ENCODE peak calls at places on chromosomes 5 and 9, in four cellular contexts. One of them, this sample, is unnamed.

GRCh38 chr5:144369001-144369400 is 198.3 kb downstream of the KCTD16 start:
- DNase-seq in SK-N-SH: no peak
- DNase-seq in K562: no peak
- DNase-seq in HepG2: no peak
- DNase-seq in this sample: no peak

GRCh38 chr9:38720083-38720755 is at the start of gene FAM240B:
- DNase-seq in SK-N-SH: no peak
- DNase-seq in K562: no peak
- DNase-seq in HepG2: no peak
- DNase-seq in this sample: no peak

GRCh38 chr5:2038337-2039179 is 155.8 kb upstream of the IRX4 start:
- DNase-seq in K562: peak; percentile 79
- DNase-seq in HepG2: peak; percentile 45
- DNase-seq in SK-N-SH: peak; percentile 90
- DNase-seq in this sample: no peak

GRCh38 chr9:75814667-75815066 is 75.8 kb upstream of the PCSK5 start:
- DNase-seq in SK-N-SH: no peak
- DNase-seq in K562: no peak
- DNase-seq in HepG2: no peak
- DNase-seq in this sample: no peak

GRCh38 chr5:18802336-18802735 is 1168.1 kb downstream of the TAF11L14 start:
- DNase-seq in K562: no peak
- DNase-seq in HepG2: no peak
- DNase-seq in SK-N-SH: no peak
- DNase-seq in this sample: no peak

GRCh38 chr5:147452137-147452838 is 57.6 kb downstream of the DPYSL3 start:
- DNase-seq in K562: no peak
- DNase-seq in SK-N-SH: peak; percentile 20
- DNase-seq in HepG2: no peak
- DNase-seq in this sample: no peak

GRCh38 chr5:14268236-14268701 is 125.1 kb downstream of the TRIO start:
- DNase-seq in HepG2: peak; percentile 76
- DNase-seq in SK-N-SH: no peak
- DNase-seq in K562: peak; percentile 82
- DNase-seq in this sample: no peak

GRCh38 chr9:7298123-7298522 is 501.5 kb downstream of the DMAC1 start:
- DNase-seq in HepG2: no peak
- DNase-seq in SK-N-SH: no peak
- DNase-seq in K562: no peak
- DNase-seq in this sample: peak; percentile 92

GRCh38 chr9:107480386-107480789 is 9.2 kb downstream of the KLF4 start:
- DNase-seq in HepG2: no peak
- DNase-seq in SK-N-SH: no peak
- DNase-seq in K562: peak; percentile 19
- DNase-seq in this sample: no peak

GRCh38 chr9:105363842-105364241 is 84.0 kb upstream of the FSD1L start:
- DNase-seq in K562: no peak
- DNase-seq in SK-N-SH: no peak
- DNase-seq in HepG2: no peak
- DNase-seq in this sample: no peak

GRCh38 chr5:113047234-113047633 is 70.6 kb downstream of the DCP2 start:
- DNase-seq in SK-N-SH: no peak
- DNase-seq in K562: peak; percentile 73
- DNase-seq in HepG2: no peak
- DNase-seq in this sample: no peak

GRCh38 chr5:137209232-137209810 is 289.8 kb downstream of the SPOCK1 start:
- DNase-seq in K562: no peak
- DNase-seq in SK-N-SH: no peak
- DNase-seq in HepG2: no peak
- DNase-seq in this sample: no peak

GRCh38 chr9:79127661-79128060 is 444.1 kb upstream of the TLE4 start:
- DNase-seq in HepG2: no peak
- DNase-seq in SK-N-SH: no peak
- DNase-seq in K562: no peak
- DNase-seq in this sample: no peak

GRCh38 chr5:126624534-126624933 is 23.8 kb downstream of the PHAX start:
- DNase-seq in HepG2: peak; percentile 46
- DNase-seq in K562: peak; percentile 38
- DNase-seq in SK-N-SH: no peak
- DNase-seq in this sample: no peak

GRCh38 chr5:5585751-5586341 is 163.4 kb downstream of the ICE1 start:
- DNase-seq in SK-N-SH: no peak
- DNase-seq in K562: no peak
- DNase-seq in HepG2: no peak
- DNase-seq in this sample: no peak

GRCh38 chr9:130780865-130781504 is 54.1 kb upstream of the ABL1 start:
- DNase-seq in SK-N-SH: no peak
- DNase-seq in K562: peak; percentile 42
- DNase-seq in HepG2: no peak
- DNase-seq in this sample: no peak

GRCh38 chr5:176474476-176474875 is 26.3 kb downstream of the FAF2 start:
- DNase-seq in SK-N-SH: peak; percentile 20
- DNase-seq in K562: peak; percentile 11
- DNase-seq in HepG2: no peak
- DNase-seq in this sample: no peak

GRCh38 chr5:84028093-84028492 is 307.4 kb upstream of the HAPLN1 start:
- DNase-seq in HepG2: no peak
- DNase-seq in SK-N-SH: no peak
- DNase-seq in K562: no peak
- DNase-seq in this sample: no peak

GRCh38 chr9:6024035-6024554 is 8.7 kb upstream of the RANBP6 start:
- DNase-seq in K562: peak; percentile 35
- DNase-seq in SK-N-SH: peak; percentile 28
- DNase-seq in HepG2: peak; percentile 35
- DNase-seq in this sample: no peak

GRCh38 chr5:58617236-58617635 is 34.4 kb downstream of the RAB3C start:
- DNase-seq in SK-N-SH: no peak
- DNase-seq in HepG2: no peak
- DNase-seq in K562: no peak
- DNase-seq in this sample: no peak

GRCh38 chr5:75566710-75567309 is 44.4 kb upstream of the ANKDD1B start:
- DNase-seq in K562: peak; percentile 78
- DNase-seq in HepG2: peak; percentile 36
- DNase-seq in SK-N-SH: no peak
- DNase-seq in this sample: peak; percentile 92

GRCh38 chr5:123752576-123752975 is 240.6 kb downstream of the CSNK1G3 start:
- DNase-seq in HepG2: no peak
- DNase-seq in K562: no peak
- DNase-seq in SK-N-SH: no peak
- DNase-seq in this sample: no peak

GRCh38 chr9:114190563-114190905 is 35.2 kb downstream of the COL27A1 start:
- DNase-seq in HepG2: no peak
- DNase-seq in SK-N-SH: no peak
- DNase-seq in K562: no peak
- DNase-seq in this sample: no peak

GRCh38 chr5:164000819-164001218 is 495.4 kb downstream of the MAT2B start:
- DNase-seq in HepG2: no peak
- DNase-seq in K562: no peak
- DNase-seq in SK-N-SH: no peak
- DNase-seq in this sample: no peak
- TF ChIP-seq NFIC in HepG2: no peak
- TF ChIP-seq NFIC in K562: no peak
- TF ChIP-seq NFIC in SK-N-SH: no peak
- TF ChIP-seq NFIC in this sample: no peak

GRCh38 chr5:1037123-1037670 is 28.6 kb downstream of the NKD2 start:
- DNase-seq in SK-N-SH: peak; percentile 14
- DNase-seq in K562: no peak
- DNase-seq in HepG2: no peak
- DNase-seq in this sample: no peak
- TF ChIP-seq NFIC in SK-N-SH: no peak
- TF ChIP-seq NFIC in K562: no peak
- TF ChIP-seq NFIC in HepG2: no peak
- TF ChIP-seq NFIC in this sample: no peak

GRCh38 chr5:156178117-156178516 is 148.8 kb upstream of the SGCD start:
- DNase-seq in K562: no peak
- DNase-seq in SK-N-SH: no peak
- DNase-seq in HepG2: no peak
- DNase-seq in this sample: no peak
- TF ChIP-seq NFIC in K562: no peak
- TF ChIP-seq NFIC in SK-N-SH: no peak
- TF ChIP-seq NFIC in HepG2: no peak
- TF ChIP-seq NFIC in this sample: no peak

GRCh38 chr9:135711881-135712280 is 9.9 kb downstream of the KCNT1 start:
- DNase-seq in K562: no peak
- DNase-seq in SK-N-SH: no peak
- DNase-seq in HepG2: no peak
- DNase-seq in this sample: no peak

GRCh38 chr9:135715056-135715595 is 13.1 kb downstream of the KCNT1 start:
- DNase-seq in HepG2: no peak
- DNase-seq in SK-N-SH: no peak
- DNase-seq in K562: no peak
- DNase-seq in this sample: no peak

GRCh38 chr9:135711411-135711810 is 9.4 kb downstream of the KCNT1 start:
- DNase-seq in HepG2: no peak
- DNase-seq in K562: no peak
- DNase-seq in SK-N-SH: no peak
- DNase-seq in this sample: no peak

GRCh38 chr9:135714242-135715055 is 12.5 kb downstream of the KCNT1 start:
- DNase-seq in HepG2: no peak
- DNase-seq in K562: no peak
- DNase-seq in SK-N-SH: peak; percentile 78
- DNase-seq in this sample: no peak

DNA sequence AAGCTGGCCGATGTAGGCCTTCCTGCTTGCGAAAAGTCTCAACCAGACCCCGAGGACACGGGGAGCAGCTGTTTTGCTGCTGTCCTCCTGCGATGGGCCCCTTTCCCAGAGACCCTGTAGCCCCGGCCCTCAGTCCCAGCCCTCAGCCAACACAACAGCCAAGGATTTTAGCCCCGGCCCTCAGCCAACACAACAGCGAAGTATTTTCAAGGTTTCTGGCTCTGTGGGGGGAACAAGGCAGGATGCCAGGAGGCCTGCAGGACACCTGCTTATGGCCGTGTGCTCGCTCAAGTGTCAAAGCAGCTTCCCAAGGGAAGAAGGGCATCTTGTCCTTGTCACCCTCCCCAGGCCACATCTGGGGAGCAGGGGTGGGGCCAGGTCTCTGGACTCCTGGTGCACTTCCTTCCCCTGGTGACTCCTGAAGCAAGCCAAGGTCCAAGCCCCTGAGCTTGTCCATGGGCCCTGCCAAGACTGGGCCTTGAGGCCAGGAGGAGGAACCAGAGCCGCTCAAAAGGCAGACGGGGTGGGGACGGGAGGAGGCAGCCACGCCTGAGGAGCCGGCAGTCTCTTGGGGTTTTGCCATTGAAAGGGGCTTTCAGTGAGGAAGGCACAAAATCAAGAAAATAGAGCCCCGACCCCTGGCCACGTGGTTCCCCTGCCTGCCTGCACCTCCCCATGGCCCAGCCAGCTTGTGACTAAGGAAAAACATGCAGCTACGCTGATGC is 10.7 kb downstream of the KCNT1 start:
- DNase-seq in SK-N-SH: no peak
- DNase-seq in HepG2: no peak
- DNase-seq in K562: no peak
- DNase-seq in this sample: no peak
- TF ChIP-seq NFIC in SK-N-SH: no peak
- TF ChIP-seq NFIC in HepG2: no peak
- TF ChIP-seq NFIC in K562: no peak
- TF ChIP-seq NFIC in this sample: no peak

GRCh38 chr9:119959846-119960545 is 590.8 kb upstream of the BRINP1 start:
- DNase-seq in HepG2: no peak
- DNase-seq in K562: no peak
- DNase-seq in SK-N-SH: no peak
- DNase-seq in this sample: no peak
- TF ChIP-seq NFIC in HepG2: no peak
- TF ChIP-seq NFIC in K562: no peak
- TF ChIP-seq NFIC in SK-N-SH: no peak
- TF ChIP-seq NFIC in this sample: no peak

GRCh38 chr9:93266521-93267001 is 82.6 kb downstream of the WNK2 start:
- DNase-seq in K562: no peak
- DNase-seq in SK-N-SH: peak; percentile 12
- DNase-seq in HepG2: no peak
- DNase-seq in this sample: no peak

GRCh38 chr9:93267681-93268505 is 84.0 kb downstream of the WNK2 start:
- DNase-seq in K562: no peak
- DNase-seq in HepG2: no peak
- DNase-seq in SK-N-SH: peak; percentile 9
- DNase-seq in this sample: no peak

GRCh38 chr9:93267091-93267541 is 83.2 kb downstream of the WNK2 start:
- DNase-seq in SK-N-SH: peak; percentile 16
- DNase-seq in K562: no peak
- DNase-seq in HepG2: no peak
- DNase-seq in this sample: no peak

GRCh38 chr9:93268551-93269314 is 84.8 kb downstream of the WNK2 start:
- DNase-seq in K562: no peak
- DNase-seq in HepG2: no peak
- DNase-seq in SK-N-SH: peak; percentile 8
- DNase-seq in this sample: no peak

GRCh38 chr9:93270976-93271375 is 87.0 kb downstream of the WNK2 start:
- DNase-seq in HepG2: no peak
- DNase-seq in K562: no peak
- DNase-seq in SK-N-SH: no peak
- DNase-seq in this sample: no peak
- TF ChIP-seq NFIC in HepG2: no peak
- TF ChIP-seq NFIC in K562: no peak
- TF ChIP-seq NFIC in SK-N-SH: no peak
- TF ChIP-seq NFIC in this sample: no peak

This sample was measured in GM12878.